ENCODE peak calls at places on chromosomes 3 and 15, in seven cellular contexts. G is stimulated activated naive B cell treated with anti-CD40 and anti-IgM and Interleukin-4, amounts not matched to agents 10 μg/mL and 1 μg/mL and 100 μg/mL, for 72 hours; S is ovary; K is endothelial cell; D is T47D; M is Caco-2; Q is fibroblast of pulmonary artery. A is an unnamed sample.

GRCh38 chr3:157311633-157312365 is 124.9 kb upstream of the PTX3 start:
- DNase-seq in G (no peak), S (no peak), K (no peak), D (no peak), M (no peak), Q (peak), A (no peak)

GRCh38 chr15:84598993-84599392 is 1.8 kb upstream of the ZSCAN2 start:
- DNase-seq in G (no peak), S (peak), K (peak), D (no peak), M (peak), Q (peak), A (no peak)

GRCh38 chr15:85333132-85333831 is 47.1 kb upstream of the AKAP13 start:
- DNase-seq in G (no peak), S (no peak), K (no peak), D (no peak), M (peak), Q (peak), A (no peak)

GRCh38 chr3:180990494-180990893 is 958 bp upstream of the DNAJC19 start:
- DNase-seq in G (no peak), S (no peak), K (no peak), D (no peak), M (no peak), Q (no peak), A (no peak)

GRCh38 chr15:93164409-93164808 is 75.4 kb upstream of the RGMA start:
- DNase-seq in G (no peak), S (no peak), K (no peak), D (no peak), M (no peak), Q (no peak), A (no peak)

GRCh38 chr15:40251455-40252140 is 12.7 kb downstream of the PAK6 start:
- DNase-seq in G (no peak), S (no peak), K (no peak), D (no peak), M (no peak), Q (no peak), A (no peak)

GRCh38 chr3:140736863-140737460 is 59.1 kb downstream of the TRIM42 start:
- DNase-seq in G (no peak), S (peak), K (peak), D (peak), M (peak), Q (peak), A (peak)

GRCh38 chr3:119637679-119638525 is 22.5 kb downstream of the POPDC2 start:
- DNase-seq in G (peak), S (no peak), K (no peak), D (no peak), M (no peak), Q (peak), A (no peak)

GRCh38 chr3:170991664-170992063 is 34.9 kb downstream of the SLC2A2 start:
- DNase-seq in G (no peak), S (no peak), K (no peak), D (no peak), M (no peak), Q (no peak), A (no peak)

GRCh38 chr3:190180268-190180667 is 59.6 kb upstream of the P3H2 start:
- DNase-seq in G (no peak), S (no peak), K (no peak), D (no peak), M (no peak), Q (no peak), A (no peak)

GRCh38 chr3:141710888-141711616 is 27.0 kb upstream of the RNF7 start:
- DNase-seq in G (no peak), S (peak), K (no peak), D (no peak), M (no peak), Q (peak), A (no peak)

GRCh38 chr3:195548046-195548445 is 4.9 kb upstream of the PPP1R2 start:
- DNase-seq in G (no peak), S (no peak), K (no peak), D (no peak), M (peak), Q (no peak), A (no peak)

GRCh38 chr3:64954995-64955636 is 267.3 kb upstream of the ADAMTS9 start:
- DNase-seq in G (no peak), S (peak), K (no peak), D (no peak), M (no peak), Q (peak), A (peak)

GRCh38 chr15:63347074-63347859 is 34.4 kb downstream of the CA12 start:
- DNase-seq in G (no peak), S (no peak), K (no peak), D (no peak), M (no peak), Q (peak), A (no peak)

GRCh38 chr3:167772992-167773391 is 37.5 kb downstream of the SERPINI1 start:
- DNase-seq in G (no peak), S (no peak), K (no peak), D (no peak), M (no peak), Q (no peak), A (no peak)

GRCh38 chr3:125112981-125113380 is 57.2 kb upstream of the HEG1 start:
- DNase-seq in G (no peak), S (no peak), K (no peak), D (no peak), M (no peak), Q (no peak), A (no peak)

GRCh38 chr3:48851407-48851806 is 3.7 kb upstream of the PRKAR2A start:
- DNase-seq in G (no peak), S (no peak), K (no peak), D (no peak), M (no peak), Q (peak), A (no peak)

GRCh38 chr3:72953325-72953956 is 43.2 kb upstream of the PPP4R2 start:
- DNase-seq in G (no peak), S (peak), K (no peak), D (no peak), M (peak), Q (peak), A (no peak)

GRCh38 chr15:92019706-92020105 is 166.2 kb downstream of the SLCO3A1 start:
- DNase-seq in G (no peak), S (no peak), K (no peak), D (no peak), M (no peak), Q (no peak), A (no peak)

GRCh38 chr3:134056464-134056891 is 26.8 kb upstream of the SLCO2A1 start:
- DNase-seq in G (no peak), S (no peak), K (no peak), D (no peak), M (peak), Q (peak), A (no peak)

GRCh38 chr15:48131324-48131723 is 10.5 kb downstream of the SLC24A5 start:
- DNase-seq in G (no peak), S (no peak), K (no peak), D (no peak), M (no peak), Q (no peak), A (no peak)

GRCh38 chr3:29642393-29643033 is 361.6 kb downstream of the RBMS3 start:
- DNase-seq in G (no peak), S (peak), K (no peak), D (no peak), M (no peak), Q (peak), A (peak)

GRCh38 chr3:185399629-185400339 is 36.8 kb downstream of the MAP3K13 start:
- DNase-seq in G (no peak), S (no peak), K (no peak), D (no peak), M (no peak), Q (no peak), A (no peak)

GRCh38 chr3:94775746-94776145 is 712.9 kb downstream of the NSUN3 start:
- DNase-seq in G (no peak), S (no peak), K (no peak), D (no peak), M (no peak), Q (no peak), A (no peak)

GRCh38 chr3:30098656-30099454 is 507.5 kb upstream of the TGFBR2 start:
- DNase-seq in G (no peak), S (no peak), K (no peak), D (no peak), M (no peak), Q (peak), A (no peak)

GRCh38 chr3:43190682-43191081 is 84.8 kb upstream of the POMGNT2 start:
- DNase-seq in G (no peak), S (no peak), K (no peak), D (no peak), M (no peak), Q (peak), A (no peak)

GRCh38 chr15:76152197-76152596 is 92.4 kb downstream of the TMEM266 start:
- DNase-seq in G (no peak), S (no peak), K (no peak), D (no peak), M (no peak), Q (no peak), A (no peak)

GRCh38 chr3:33299395-33300081 is 22.3 kb downstream of the FBXL2 start:
- DNase-seq in G (no peak), S (no peak), K (no peak), D (no peak), M (no peak), Q (peak), A (no peak)

GRCh38 chr15:42306681-42307080 is 33.4 kb upstream of the TMEM87A start:
- DNase-seq in G (no peak), S (no peak), K (no peak), D (no peak), M (no peak), Q (no peak), A (no peak)

GRCh38 chr3:41202834-41203345 is 3.6 kb downstream of the CTNNB1 start:
- DNase-seq in G (no peak), S (no peak), K (no peak), D (peak), M (peak), Q (peak), A (no peak)